ENCODE peak calls at places on chromosome 12, in eight cellular contexts. One of them, this sample, is unnamed. For H3K9me3 and H3K4me1, the result is how much of the 10 kb centered on the place peaks cover.

GRCh38 chr12:8628731-8629130 is 16.1 kb upstream of the AICDA start:
- DNase-seq in body of pancreas: no peak
- DNase-seq in PC-3: no peak
- DNase-seq in cardiac muscle cell: no peak
- DNase-seq in GM23248: peak
- DNase-seq in right cardiac atrium: no peak
- DNase-seq in Peyer's patch: no peak
- DNase-seq in keratinocyte: no peak
- DNase-seq in this sample: no peak

GRCh38 chr12:599756-600155 is 63.5 kb downstream of the NINJ2 start:
- DNase-seq in body of pancreas: no peak
- DNase-seq in Peyer's patch: no peak
- DNase-seq in keratinocyte: no peak
- DNase-seq in GM23248: no peak
- DNase-seq in right cardiac atrium: no peak
- DNase-seq in PC-3: no peak
- DNase-seq in cardiac muscle cell: no peak
- DNase-seq in this sample: peak

GRCh38 chr12:89690925-89691324 is 17.7 kb downstream of the ATP2B1 start:
- DNase-seq in cardiac muscle cell: no peak
- DNase-seq in body of pancreas: no peak
- DNase-seq in Peyer's patch: no peak
- DNase-seq in right cardiac atrium: no peak
- DNase-seq in GM23248: peak
- DNase-seq in PC-3: no peak
- DNase-seq in keratinocyte: no peak
- DNase-seq in this sample: no peak

GRCh38 chr12:98262886-98263285 is 252.5 kb upstream of the TMPO start:
- DNase-seq in PC-3: no peak
- DNase-seq in right cardiac atrium: no peak
- DNase-seq in keratinocyte: no peak
- DNase-seq in cardiac muscle cell: no peak
- DNase-seq in Peyer's patch: no peak
- DNase-seq in body of pancreas: no peak
- DNase-seq in GM23248: no peak
- DNase-seq in this sample: no peak

GRCh38 chr12:122323311-122324019 is 57.2 kb upstream of the VPS33A start:
- DNase-seq in Peyer's patch: no peak
- DNase-seq in right cardiac atrium: no peak
- DNase-seq in PC-3: no peak
- DNase-seq in GM23248: no peak
- DNase-seq in body of pancreas: no peak
- DNase-seq in keratinocyte: no peak
- DNase-seq in cardiac muscle cell: no peak
- DNase-seq in this sample: no peak

GRCh38 chr12:26817183-26817591 is 15.8 kb downstream of the ITPR2 start:
- DNase-seq in PC-3: no peak
- DNase-seq in cardiac muscle cell: no peak
- DNase-seq in keratinocyte: no peak
- DNase-seq in body of pancreas: no peak
- DNase-seq in Peyer's patch: no peak
- DNase-seq in right cardiac atrium: no peak
- DNase-seq in GM23248: no peak
- DNase-seq in this sample: no peak

GRCh38 chr12:92396647-92397258 is 251.1 kb upstream of the BTG1 start:
- DNase-seq in keratinocyte: peak
- DNase-seq in PC-3: peak
- DNase-seq in right cardiac atrium: no peak
- DNase-seq in body of pancreas: no peak
- DNase-seq in GM23248: peak
- DNase-seq in Peyer's patch: no peak
- DNase-seq in cardiac muscle cell: peak
- DNase-seq in this sample: no peak

GRCh38 chr12:115001538-115001937 is 317.6 kb upstream of the TBX3 start:
- DNase-seq in GM23248: no peak
- DNase-seq in Peyer's patch: no peak
- DNase-seq in body of pancreas: no peak
- DNase-seq in cardiac muscle cell: no peak
- DNase-seq in PC-3: no peak
- DNase-seq in keratinocyte: no peak
- DNase-seq in right cardiac atrium: peak
- DNase-seq in this sample: no peak

GRCh38 chr12:49131051-49131972 is at the start of gene TUBA1B:
- DNase-seq in GM23248: peak
- DNase-seq in keratinocyte: peak
- DNase-seq in Peyer's patch: peak
- DNase-seq in right cardiac atrium: peak
- DNase-seq in cardiac muscle cell: peak
- DNase-seq in body of pancreas: peak
- DNase-seq in PC-3: peak
- DNase-seq in this sample: peak

GRCh38 chr12:112537710-112538396 is 119.1 kb downstream of the PTPN11 start:
- DNase-seq in PC-3: peak
- DNase-seq in right cardiac atrium: no peak
- DNase-seq in cardiac muscle cell: peak
- DNase-seq in GM23248: no peak
- DNase-seq in keratinocyte: no peak
- DNase-seq in body of pancreas: no peak
- DNase-seq in Peyer's patch: no peak
- DNase-seq in this sample: peak

GRCh38 chr12:116361404-116362223 is 84.1 kb upstream of the MED13L start:
- DNase-seq in right cardiac atrium: no peak
- DNase-seq in keratinocyte: no peak
- DNase-seq in cardiac muscle cell: no peak
- DNase-seq in PC-3: no peak
- DNase-seq in Peyer's patch: peak
- DNase-seq in GM23248: no peak
- DNase-seq in body of pancreas: no peak
- DNase-seq in this sample: no peak

GRCh38 chr12:88493651-88494050 is 86.6 kb downstream of the KITLG start:
- DNase-seq in GM23248: peak
- DNase-seq in cardiac muscle cell: peak
- DNase-seq in body of pancreas: no peak
- DNase-seq in right cardiac atrium: no peak
- DNase-seq in PC-3: peak
- DNase-seq in keratinocyte: peak
- DNase-seq in Peyer's patch: no peak
- DNase-seq in this sample: no peak

GRCh38 chr12:108846320-108846719 is 11.1 kb downstream of the SSH1 start:
- DNase-seq in cardiac muscle cell: no peak
- DNase-seq in body of pancreas: peak
- DNase-seq in GM23248: peak
- DNase-seq in Peyer's patch: no peak
- DNase-seq in keratinocyte: no peak
- DNase-seq in right cardiac atrium: no peak
- DNase-seq in PC-3: no peak
- DNase-seq in this sample: no peak

GRCh38 chr12:76024942-76025600 is 6.5 kb downstream of the PHLDA1 start:
- DNase-seq in PC-3: peak
- DNase-seq in GM23248: peak
- DNase-seq in Peyer's patch: no peak
- DNase-seq in right cardiac atrium: no peak
- DNase-seq in cardiac muscle cell: peak
- DNase-seq in keratinocyte: no peak
- DNase-seq in body of pancreas: no peak
- DNase-seq in this sample: peak

GRCh38 chr12:39403376-39403775 is 39.5 kb downstream of the KIF21A start:
- DNase-seq in GM23248: no peak
- DNase-seq in PC-3: no peak
- DNase-seq in cardiac muscle cell: no peak
- DNase-seq in Peyer's patch: no peak
- DNase-seq in right cardiac atrium: no peak
- DNase-seq in keratinocyte: no peak
- DNase-seq in body of pancreas: no peak
- DNase-seq in this sample: no peak

GRCh38 chr12:112716099-112717093 is 75.2 kb upstream of the RPH3A start:
- DNase-seq in GM23248: peak
- DNase-seq in cardiac muscle cell: peak
- DNase-seq in keratinocyte: no peak
- DNase-seq in body of pancreas: no peak
- DNase-seq in PC-3: no peak
- DNase-seq in Peyer's patch: no peak
- DNase-seq in right cardiac atrium: no peak
- DNase-seq in this sample: no peak

GRCh38 chr12:78473136-78473535 is 391.4 kb upstream of the SYT1 start:
- DNase-seq in Peyer's patch: no peak
- DNase-seq in PC-3: peak
- DNase-seq in body of pancreas: no peak
- DNase-seq in GM23248: peak
- DNase-seq in keratinocyte: no peak
- DNase-seq in right cardiac atrium: no peak
- DNase-seq in cardiac muscle cell: peak
- DNase-seq in this sample: no peak

GRCh38 chr12:114688256-114688845 is 4.4 kb upstream of the TBX3 start:
- DNase-seq in right cardiac atrium: no peak
- DNase-seq in body of pancreas: no peak
- DNase-seq in Peyer's patch: no peak
- DNase-seq in keratinocyte: no peak
- DNase-seq in cardiac muscle cell: no peak
- DNase-seq in PC-3: no peak
- DNase-seq in GM23248: no peak
- DNase-seq in this sample: no peak

DNA sequence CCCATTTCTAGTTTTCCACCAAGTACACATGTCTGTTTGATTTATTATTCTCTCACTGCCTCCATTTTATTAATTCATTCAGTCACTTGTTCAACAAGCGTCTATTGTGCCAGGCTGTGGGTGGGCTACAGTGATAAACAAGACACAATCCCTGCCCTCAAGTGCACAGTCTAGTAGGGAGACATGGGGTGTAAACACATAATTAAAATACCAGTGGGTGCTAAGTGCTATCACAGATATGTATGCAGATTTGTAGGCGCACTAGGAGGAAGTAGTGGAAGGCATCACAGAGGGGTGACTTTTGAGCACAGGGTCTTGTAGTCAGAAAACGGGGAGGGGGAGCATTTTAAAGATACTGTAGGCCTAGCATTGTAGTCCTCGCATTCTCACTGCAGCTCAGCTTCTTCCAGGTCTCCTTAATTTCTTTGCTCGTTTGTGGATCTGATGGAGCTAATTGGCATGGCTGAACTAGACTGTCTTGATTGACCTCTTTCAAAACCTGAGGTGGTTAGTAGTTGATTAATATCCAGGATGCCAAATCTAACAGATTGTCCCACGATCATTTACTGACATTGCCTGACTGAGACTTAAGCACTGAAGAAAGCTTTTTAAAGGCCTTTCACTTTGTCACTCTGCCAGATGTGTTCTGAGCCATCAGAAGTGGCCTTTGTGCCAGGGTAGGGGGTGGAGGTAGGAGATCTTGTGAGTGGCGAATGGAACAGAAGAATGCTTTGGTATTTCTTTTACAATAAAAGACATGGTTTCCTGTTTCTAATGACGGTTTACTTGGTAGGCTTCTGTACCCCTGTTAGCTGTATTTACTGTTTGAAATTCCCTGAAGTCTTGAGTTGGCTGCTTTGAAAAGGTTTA is 116.9 kb downstream of the DIP2B start:
- DNase-seq in GM23248: no peak
- DNase-seq in PC-3: no peak
- DNase-seq in cardiac muscle cell: no peak
- DNase-seq in body of pancreas: peak
- DNase-seq in Peyer's patch: peak
- DNase-seq in right cardiac atrium: no peak
- DNase-seq in keratinocyte: no peak
- DNase-seq in this sample: peak
- H3K27ac ChIP-seq in GM23248: peak
- H3K27ac ChIP-seq in PC-3: peak
- H3K27ac ChIP-seq in cardiac muscle cell: peak
- H3K27ac ChIP-seq in body of pancreas: peak
- H3K27ac ChIP-seq in Peyer's patch: peak
- H3K27ac ChIP-seq in right cardiac atrium: no peak
- H3K27ac ChIP-seq in keratinocyte: peak
- H3K27ac ChIP-seq in this sample: peak

DNA sequence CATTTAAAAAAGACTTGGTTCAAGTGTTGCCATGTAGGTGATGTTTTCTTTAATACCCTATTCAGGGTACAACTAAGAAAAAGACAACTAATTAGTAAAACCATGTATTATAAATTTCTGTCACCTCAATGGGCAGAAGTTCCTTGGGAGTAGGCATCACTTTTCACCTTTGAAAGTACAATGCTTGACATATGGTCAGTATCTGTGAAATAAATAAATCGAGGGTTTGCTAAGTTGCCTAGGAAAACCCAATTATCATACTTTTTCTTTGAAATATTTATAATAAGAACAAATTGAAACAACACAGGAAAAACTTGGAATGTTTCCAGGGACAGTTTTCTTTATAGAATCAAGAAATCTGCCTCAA is 13.8 kb downstream of the FGD6 start:
- DNase-seq in right cardiac atrium: no peak
- DNase-seq in body of pancreas: no peak
- DNase-seq in GM23248: peak
- DNase-seq in PC-3: no peak
- DNase-seq in Peyer's patch: no peak
- DNase-seq in cardiac muscle cell: no peak
- DNase-seq in keratinocyte: no peak
- DNase-seq in this sample: no peak
- H3K9me3 ChIP-seq in right cardiac atrium: under half
- H3K9me3 ChIP-seq in body of pancreas: under half
- H3K9me3 ChIP-seq in GM23248: under half
- H3K9me3 ChIP-seq in PC-3: under half
- H3K9me3 ChIP-seq in Peyer's patch: under half
- H3K9me3 ChIP-seq in cardiac muscle cell: under half
- H3K9me3 ChIP-seq in keratinocyte: under half
- H3K9me3 ChIP-seq in this sample: under half

DNA sequence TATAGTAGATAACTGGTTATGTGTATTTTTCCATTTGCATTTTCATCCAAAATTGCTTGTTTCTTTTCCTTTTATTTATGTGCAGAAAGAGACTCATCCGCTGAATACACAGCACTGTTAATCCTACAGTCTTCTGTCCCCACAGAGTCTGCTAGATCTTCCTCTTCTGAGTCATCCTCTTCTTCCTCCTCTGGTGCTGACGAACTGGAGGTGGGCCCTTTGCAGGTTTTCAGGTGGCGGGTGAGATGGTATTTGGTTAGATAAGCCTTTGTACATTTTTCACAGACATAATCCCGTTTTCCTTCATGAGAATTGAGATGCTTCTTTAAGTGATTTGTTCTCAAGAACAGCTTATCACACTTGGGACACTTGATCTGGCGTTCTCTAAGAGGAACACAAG is 26.8 kb downstream of the PRDM4 start:
- DNase-seq in PC-3: no peak
- DNase-seq in right cardiac atrium: no peak
- DNase-seq in cardiac muscle cell: no peak
- DNase-seq in Peyer's patch: no peak
- DNase-seq in keratinocyte: no peak
- DNase-seq in GM23248: no peak
- DNase-seq in body of pancreas: no peak
- DNase-seq in this sample: no peak
- H3K4me1 ChIP-seq in PC-3: under half
- H3K4me1 ChIP-seq in right cardiac atrium: under half
- H3K4me1 ChIP-seq in cardiac muscle cell: under half
- H3K4me1 ChIP-seq in Peyer's patch: under half
- H3K4me1 ChIP-seq in keratinocyte: under half
- H3K4me1 ChIP-seq in GM23248: under half
- H3K4me1 ChIP-seq in body of pancreas: under half
- H3K4me1 ChIP-seq in this sample: under half

GRCh38 chr12:15130521-15130920 is 90.7 kb downstream of the RERG start:
- DNase-seq in GM23248: no peak
- DNase-seq in body of pancreas: no peak
- DNase-seq in cardiac muscle cell: no peak
- DNase-seq in right cardiac atrium: no peak
- DNase-seq in Peyer's patch: no peak
- DNase-seq in PC-3: no peak
- DNase-seq in keratinocyte: no peak
- DNase-seq in this sample: no peak

GRCh38 chr12:15131462-15131861 is 89.8 kb downstream of the RERG start:
- DNase-seq in cardiac muscle cell: no peak
- DNase-seq in body of pancreas: no peak
- DNase-seq in PC-3: peak
- DNase-seq in right cardiac atrium: no peak
- DNase-seq in GM23248: peak
- DNase-seq in keratinocyte: no peak
- DNase-seq in Peyer's patch: no peak
- DNase-seq in this sample: no peak
- H3K27ac ChIP-seq in cardiac muscle cell: no peak
- H3K27ac ChIP-seq in body of pancreas: no peak
- H3K27ac ChIP-seq in PC-3: no peak
- H3K27ac ChIP-seq in right cardiac atrium: no peak
- H3K27ac ChIP-seq in GM23248: no peak
- H3K27ac ChIP-seq in keratinocyte: no peak
- H3K27ac ChIP-seq in Peyer's patch: no peak
- H3K27ac ChIP-seq in this sample: no peak